ENCODE peak calls at places on chromosomes 13 and 19, in ten cellular contexts. X is amygdala; U is hypothalamus; Z is mucosa of descending colon; N is Karpas-422; L is Right ventricle myocardium superior; I is CD4-positive, CD25-positive, alpha-beta regulatory T cell; D is germinal center; J is stimulated activated naive B cell treated with anti-CD40 and anti-IgM and Interleukin-4, amounts not matched to agents 10 μg/mL and 1 μg/mL and 100 μg/mL, for 72 hours; A is BJ. M is an unnamed sample.

GRCh38 chr13:85528578-85529215 is 270.5 kb downstream of the SLITRK6 start:
- DNase-seq in X (no peak), U (no peak), Z (no peak), N (no peak), L (no peak), I (no peak), D (no peak), J (no peak), A (peak; percentile 97), M (no peak)

GRCh38 chr19:45250832-45251451 is at the start of gene MARK4:
- DNase-seq in X (no peak), U (peak; percentile 33), Z (peak; percentile 55), N (peak; percentile 85), L (peak; percentile 69), I (peak; percentile 55), D (peak; percentile 94), J (peak; percentile 34), A (no peak), M (peak; percentile 97)

GRCh38 chr19:46533085-46534081 is 37.7 kb upstream of the PNMA8B start:
- DNase-seq in X (peak; percentile 37), U (peak; percentile 7), Z (no peak), N (no peak), L (no peak), I (no peak), D (no peak), J (no peak), A (no peak), M (no peak)

GRCh38 chr13:21852043-21852442 is 181.2 kb downstream of the FGF9 start:
- DNase-seq in X (no peak), U (no peak), Z (no peak), N (no peak), L (no peak), I (no peak), D (no peak), J (no peak), A (no peak), M (no peak)

GRCh38 chr19:37778613-37779138 is 710 bp downstream of the ZNF573 start:
- DNase-seq in X (no peak), U (no peak), Z (no peak), N (no peak), L (no peak), I (no peak), D (no peak), J (no peak), A (no peak), M (no peak)

GRCh38 chr13:27644302-27644701 is 22.6 kb downstream of the POLR1D start:
- DNase-seq in X (no peak), U (no peak), Z (no peak), N (no peak), L (no peak), I (no peak), D (no peak), J (no peak), A (peak; percentile 42), M (no peak)

GRCh38 chr13:85497652-85498051 is 301.6 kb downstream of the SLITRK6 start:
- DNase-seq in X (no peak), U (no peak), Z (no peak), N (no peak), L (no peak), I (no peak), D (no peak), J (no peak), A (peak; percentile 89), M (no peak)

GRCh38 chr19:6218497-6219146 is 61.2 kb downstream of the MLLT1 start:
- DNase-seq in X (peak; percentile 66), U (peak; percentile 65), Z (peak; percentile 94), N (peak; percentile 95), L (peak; percentile 94), I (peak; percentile 74), D (peak; percentile 89), J (peak; percentile 76), A (no peak), M (peak; percentile 94)

GRCh38 chr19:46574533-46574932 is 26.6 kb upstream of the CALM3 start:
- DNase-seq in X (no peak), U (no peak), Z (no peak), N (no peak), L (no peak), I (peak; percentile 16), D (no peak), J (no peak), A (no peak), M (no peak)

GRCh38 chr13:73230714-73231113 is 171.9 kb downstream of the KLF5 start:
- DNase-seq in X (no peak), U (no peak), Z (no peak), N (no peak), L (no peak), I (no peak), D (no peak), J (no peak), A (no peak), M (no peak)

GRCh38 chr19:58097783-58098681 is at the start of gene ZSCAN18:
- DNase-seq in X (peak; percentile 92), U (peak; percentile 94), Z (peak; percentile 96), N (no peak), L (peak; percentile 98), I (peak; percentile 97), D (peak; percentile 99), J (peak; percentile 98), A (peak; percentile 71), M (peak; percentile 91)

GRCh38 chr19:11130824-11131455 is 24.6 kb downstream of the SPC24 start:
- DNase-seq in X (peak; percentile 6), U (no peak), Z (peak; percentile 85), N (peak; percentile 89), L (peak; percentile 89), I (peak; percentile 71), D (peak; percentile 89), J (peak; percentile 63), A (no peak), M (peak; percentile 81)

GRCh38 chr13:26604784-26605183 is 47.3 kb downstream of the WASF3 start:
- DNase-seq in X (no peak), U (no peak), Z (no peak), N (no peak), L (peak; percentile 79), I (no peak), D (no peak), J (no peak), A (no peak), M (no peak)

GRCh38 chr13:35987572-35988513 is 143.3 kb downstream of the DCLK1 start:
- DNase-seq in X (no peak), U (no peak), Z (no peak), N (no peak), L (no peak), I (no peak), D (no peak), J (no peak), A (no peak), M (no peak)

GRCh38 chr13:101556676-101557121 is 104.2 kb downstream of the ITGBL1 start:
- DNase-seq in X (no peak), U (no peak), Z (no peak), N (no peak), L (peak; percentile 37), I (no peak), D (no peak), J (no peak), A (no peak), M (no peak)

GRCh38 chr13:55571237-55571867 is 1569.4 kb upstream of the PRR20A start:
- DNase-seq in X (no peak), U (no peak), Z (no peak), N (no peak), L (no peak), I (no peak), D (no peak), J (no peak), A (no peak), M (no peak)

GRCh38 chr19:3203754-3204645 is 18.3 kb downstream of the NCLN start:
- DNase-seq in X (no peak), U (no peak), Z (no peak), N (no peak), L (no peak), I (no peak), D (no peak), J (no peak), A (no peak), M (no peak)

GRCh38 chr19:28878862-28879566 is 333.9 kb downstream of the UQCRFS1 start:
- DNase-seq in X (peak; percentile 74), U (no peak), Z (peak; percentile 79), N (peak; percentile 90), L (peak; percentile 71), I (peak; percentile 6), D (peak; percentile 41), J (peak; percentile 24), A (peak; percentile 9), M (peak; percentile 57)

GRCh38 chr19:38270587-38271167 is 6.3 kb downstream of the SPINT2 start:
- DNase-seq in X (no peak), U (no peak), Z (no peak), N (no peak), L (no peak), I (no peak), D (no peak), J (no peak), A (peak; percentile 52), M (no peak)

GRCh38 chr19:47158879-47159509 is 28.4 kb downstream of the SAE1 start:
- DNase-seq in X (no peak), U (no peak), Z (no peak), N (no peak), L (no peak), I (peak; percentile 71), D (no peak), J (no peak), A (no peak), M (no peak)